ENCODE peak calls at places on chromosomes 12 and 14, in eight cellular contexts. X, N, K, U, Z, T, J and A are unnamed samples.

GRCh38 chr12:105814283-105814682 is 324.5 kb downstream of the NUAK1 start:
- DNase-seq in J (no peak), K (no peak), T (no peak), U (no peak), Z (no peak), N (no peak), X (no peak), A (no peak)

GRCh38 chr12:112239020-112239419 is 113.7 kb downstream of the TRAFD1 start:
- DNase-seq in K (no peak), J (no peak), X (no peak), N (no peak), Z (no peak), U (no peak), T (no peak), A (no peak)

GRCh38 chr12:94062796-94063635 is 85.4 kb upstream of the PLXNC1 start:
- DNase-seq in K (no peak), U (no peak), Z (no peak), T (no peak), J (no peak), X (no peak), N (no peak), A (no peak)

GRCh38 chr14:97077253-97077653 is 280.1 kb downstream of the VRK1 start:
- DNase-seq in X (peak; percentile 51), J (peak; percentile 6), K (no peak), Z (no peak), N (peak; percentile 2), T (peak; percentile 28), U (peak; percentile 76), A (peak; percentile 86)

GRCh38 chr12:79645235-79645630 is 45.5 kb downstream of the PAWR start:
- DNase-seq in T (no peak), X (no peak), J (no peak), Z (no peak), U (peak; percentile 29), N (no peak), K (no peak), A (no peak)

GRCh38 chr12:52741378-52742195 is 35.6 kb downstream of the KRT76 start:
- DNase-seq in K (peak; percentile 63), Z (peak; percentile 52), T (peak; percentile 64), J (no peak), X (peak; percentile 79), N (peak; percentile 14), U (peak; percentile 36), A (peak; percentile 55)

GRCh38 chr12:124507188-124508109 is 60.0 kb downstream of the NCOR2 start:
- DNase-seq in K (no peak), T (no peak), X (no peak), N (no peak), U (no peak), Z (peak; percentile 73), J (no peak), A (no peak)

GRCh38 chr14:27078176-27078575 is 480.3 kb upstream of the NOVA1 start:
- DNase-seq in U (no peak), J (no peak), X (no peak), T (no peak), Z (no peak), N (no peak), K (no peak), A (no peak)

GRCh38 chr14:44960146-44960545 is 1.6 kb downstream of the KLHL28 start:
- DNase-seq in Z (no peak), T (no peak), N (no peak), K (no peak), J (no peak), U (peak; percentile 23), X (no peak), A (no peak)

GRCh38 chr12:103583008-103583407 is 4.1 kb upstream of the STAB2 start:
- DNase-seq in U (no peak), T (no peak), X (no peak), K (no peak), N (no peak), Z (no peak), J (no peak), A (peak; percentile 66)

GRCh38 chr14:88835661-88836060 is 11.2 kb downstream of the TTC8 start:
- DNase-seq in N (no peak), X (no peak), K (no peak), T (no peak), Z (no peak), J (no peak), U (no peak), A (no peak)

GRCh38 chr12:27984275-27984674 is 11.7 kb upstream of the PTHLH start:
- DNase-seq in N (no peak), T (no peak), Z (no peak), X (no peak), K (no peak), U (peak; percentile 59), J (no peak), A (peak; percentile 90)

GRCh38 chr12:91331371-91331770 is 148.8 kb upstream of the DCN start:
- DNase-seq in T (no peak), N (no peak), X (no peak), Z (no peak), U (no peak), K (no peak), J (no peak), A (no peak)

GRCh38 chr12:82942963-82943362 is 256.3 kb downstream of the TMTC2 start:
- DNase-seq in K (no peak), X (no peak), N (no peak), T (no peak), U (peak; percentile 72), Z (no peak), J (no peak), A (peak; percentile 21)

GRCh38 chr12:76450690-76451089 is 102.5 kb upstream of the BBS10 start:
- DNase-seq in K (peak; percentile 77), J (no peak), X (no peak), N (no peak), U (peak; percentile 55), T (no peak), Z (no peak), A (peak; percentile 96)

GRCh38 chr12:129467749-129468148 is 436.1 kb downstream of the TMEM132D start:
- DNase-seq in T (no peak), N (no peak), J (no peak), K (no peak), Z (no peak), X (no peak), U (no peak), A (no peak)

GRCh38 chr12:2061402-2061801 is 8.6 kb downstream of the CACNA1C start:
- DNase-seq in X (no peak), K (no peak), U (no peak), N (no peak), J (no peak), T (no peak), Z (no peak), A (no peak)

GRCh38 chr12:80162177-80162576 is 62.8 kb downstream of the OTOGL start:
- DNase-seq in T (no peak), N (no peak), X (no peak), U (no peak), J (no peak), Z (no peak), K (no peak), A (no peak)

GRCh38 chr12:93191956-93192355 is 185.8 kb upstream of the NUDT4 start:
- DNase-seq in T (no peak), N (no peak), X (no peak), J (no peak), Z (no peak), K (no peak), U (no peak), A (no peak)

GRCh38 chr12:115450710-115451109 is 766.7 kb upstream of the TBX3 start:
- DNase-seq in K (no peak), N (no peak), Z (no peak), U (no peak), X (no peak), T (no peak), J (no peak), A (no peak)

GRCh38 chr14:23557521-23557920 is 1.4 kb downstream of the THTPA start:
- DNase-seq in Z (no peak), U (no peak), J (no peak), N (no peak), T (no peak), K (no peak), X (no peak), A (no peak)

GRCh38 chr12:125403145-125403789 is 338.0 kb downstream of the AACS start:
- DNase-seq in X (no peak), N (peak; percentile 13), K (peak; percentile 52), Z (no peak), U (peak; percentile 2), T (no peak), J (no peak), A (peak; percentile 13)

GRCh38 chr14:36950812-36951211 is 221.6 kb downstream of the SLC25A21 start:
- DNase-seq in Z (no peak), J (no peak), X (no peak), T (no peak), N (no peak), U (no peak), K (no peak), A (no peak)

GRCh38 chr12:62928632-62929031 is 6.3 kb downstream of the PPM1H start:
- DNase-seq in N (no peak), U (peak; percentile 28), T (no peak), J (no peak), X (no peak), K (no peak), Z (no peak), A (no peak)

GRCh38 chr12:65532162-65532561 is 253.7 kb downstream of the MSRB3 start:
- DNase-seq in X (no peak), T (no peak), J (no peak), U (peak; percentile 48), N (no peak), K (no peak), Z (no peak), A (no peak)

GRCh38 chr12:107320031-107320928 is 226.9 kb upstream of the CRY1 start:
- DNase-seq in N (no peak), J (no peak), T (peak; percentile 44), K (no peak), U (peak; percentile 58), X (no peak), Z (no peak), A (peak; percentile 85)

GRCh38 chr12:128852885-128853284 is 393 bp upstream of the GLT1D1 start:
- DNase-seq in N (no peak), K (no peak), U (no peak), X (no peak), T (no peak), J (no peak), Z (no peak), A (no peak)

GRCh38 chr14:73474952-73475351 is 15.8 kb upstream of the RIOX1 start:
- DNase-seq in T (no peak), Z (no peak), N (no peak), U (no peak), J (no peak), K (no peak), X (no peak), A (no peak)

GRCh38 chr14:103260629-103261124 is 73.4 kb upstream of the EIF5 start:
- DNase-seq in Z (peak; percentile 49), N (peak; percentile 24), T (peak; percentile 93), U (peak; percentile 85), K (peak; percentile 26), J (no peak), X (peak; percentile 45), A (peak; percentile 45)

GRCh38 chr12:51921017-51921725 is 13.9 kb downstream of the ACVRL1 start:
- DNase-seq in Z (no peak), K (no peak), J (no peak), U (no peak), N (no peak), X (no peak), T (no peak), A (no peak)

GRCh38 chr12:94969424-94969823 is 34.1 kb downstream of the NDUFA12 start:
- DNase-seq in K (no peak), N (no peak), J (no peak), X (no peak), U (no peak), T (no peak), Z (no peak), A (no peak)

GRCh38 chr14:50828738-50829471 is 2.1 kb downstream of the NIN start:
- DNase-seq in X (no peak), U (no peak), Z (no peak), K (no peak), T (no peak), N (no peak), J (no peak), A (no peak)

GRCh38 chr14:31388687-31389413 is 31.5 kb downstream of the HEATR5A start:
- DNase-seq in X (no peak), K (no peak), U (no peak), N (no peak), J (no peak), Z (no peak), T (peak; percentile 83), A (peak; percentile 3)

GRCh38 chr12:40801082-40801481 is 108.8 kb downstream of the CNTN1 start:
- DNase-seq in X (no peak), K (no peak), J (no peak), T (no peak), U (no peak), Z (no peak), N (no peak), A (no peak)